ENCODE peak calls at places on chromosomes 2 and 18, in five cellular contexts. One of them, this sample, is unnamed.

GRCh38 chr2:72138921-72139381 is 8.7 kb downstream of the CYP26B1 start:
- DNase-seq in kidney: peak; percentile 89
- DNase-seq in fibroblast of villous mesenchyme: no peak
- DNase-seq in GM10248: no peak
- DNase-seq in CD4-positive, CD25-positive, alpha-beta regulatory T cell: no peak
- DNase-seq in this sample: no peak

GRCh38 chr2:23670245-23670592 is 256.7 kb downstream of the ATAD2B start:
- DNase-seq in kidney: no peak
- DNase-seq in fibroblast of villous mesenchyme: no peak
- DNase-seq in GM10248: no peak
- DNase-seq in CD4-positive, CD25-positive, alpha-beta regulatory T cell: no peak
- DNase-seq in this sample: no peak

GRCh38 chr2:96110621-96111256 is 5.6 kb downstream of the ADRA2B start:
- DNase-seq in kidney: peak; percentile 55
- DNase-seq in fibroblast of villous mesenchyme: no peak
- DNase-seq in GM10248: no peak
- DNase-seq in CD4-positive, CD25-positive, alpha-beta regulatory T cell: no peak
- DNase-seq in this sample: no peak

GRCh38 chr2:2649109-2650072 is 318.3 kb upstream of the MYT1L start:
- DNase-seq in kidney: peak; percentile 53
- DNase-seq in fibroblast of villous mesenchyme: no peak
- DNase-seq in GM10248: no peak
- DNase-seq in CD4-positive, CD25-positive, alpha-beta regulatory T cell: no peak
- DNase-seq in this sample: no peak

GRCh38 chr2:226995625-226996041 is 159.8 kb downstream of the RHBDD1 start:
- DNase-seq in kidney: peak; percentile 88
- DNase-seq in fibroblast of villous mesenchyme: peak; percentile 13
- DNase-seq in GM10248: peak; percentile 46
- DNase-seq in CD4-positive, CD25-positive, alpha-beta regulatory T cell: no peak
- DNase-seq in this sample: no peak

GRCh38 chr18:78006805-78007204 is 757.2 kb downstream of the GALR1 start:
- DNase-seq in kidney: no peak
- DNase-seq in fibroblast of villous mesenchyme: no peak
- DNase-seq in GM10248: no peak
- DNase-seq in CD4-positive, CD25-positive, alpha-beta regulatory T cell: no peak
- DNase-seq in this sample: no peak

GRCh38 chr2:120915670-120916069 is 180.0 kb downstream of the GLI2 start:
- DNase-seq in kidney: peak; percentile 68
- DNase-seq in fibroblast of villous mesenchyme: no peak
- DNase-seq in GM10248: no peak
- DNase-seq in CD4-positive, CD25-positive, alpha-beta regulatory T cell: no peak
- DNase-seq in this sample: no peak

GRCh38 chr2:124763611-124764010 is 738.5 kb downstream of the CNTNAP5 start:
- DNase-seq in kidney: no peak
- DNase-seq in fibroblast of villous mesenchyme: no peak
- DNase-seq in GM10248: no peak
- DNase-seq in CD4-positive, CD25-positive, alpha-beta regulatory T cell: no peak
- DNase-seq in this sample: no peak

GRCh38 chr2:14601070-14601770 is 31.3 kb upstream of the LRATD1 start:
- DNase-seq in kidney: no peak
- DNase-seq in fibroblast of villous mesenchyme: no peak
- DNase-seq in GM10248: no peak
- DNase-seq in CD4-positive, CD25-positive, alpha-beta regulatory T cell: no peak
- DNase-seq in this sample: no peak

GRCh38 chr2:169136885-169137534 is 67.6 kb downstream of the DHRS9 start:
- DNase-seq in kidney: no peak
- DNase-seq in fibroblast of villous mesenchyme: no peak
- DNase-seq in GM10248: no peak
- DNase-seq in CD4-positive, CD25-positive, alpha-beta regulatory T cell: no peak
- DNase-seq in this sample: no peak

GRCh38 chr18:45137089-45137423 is 456.4 kb downstream of the SETBP1 start:
- DNase-seq in kidney: no peak
- DNase-seq in fibroblast of villous mesenchyme: no peak
- DNase-seq in GM10248: no peak
- DNase-seq in CD4-positive, CD25-positive, alpha-beta regulatory T cell: no peak
- DNase-seq in this sample: no peak

GRCh38 chr2:232894746-232895145 is 24.7 kb downstream of the SNORC start:
- DNase-seq in kidney: no peak
- DNase-seq in fibroblast of villous mesenchyme: no peak
- DNase-seq in GM10248: no peak
- DNase-seq in CD4-positive, CD25-positive, alpha-beta regulatory T cell: no peak
- DNase-seq in this sample: no peak

GRCh38 chr2:128354731-128355470 is 36.2 kb upstream of the HS6ST1 start:
- DNase-seq in kidney: no peak
- DNase-seq in fibroblast of villous mesenchyme: peak; percentile 62
- DNase-seq in GM10248: no peak
- DNase-seq in CD4-positive, CD25-positive, alpha-beta regulatory T cell: no peak
- DNase-seq in this sample: no peak

GRCh38 chr2:127574656-127575055 is 39.2 kb downstream of the MYO7B start:
- DNase-seq in kidney: no peak
- DNase-seq in fibroblast of villous mesenchyme: no peak
- DNase-seq in GM10248: no peak
- DNase-seq in CD4-positive, CD25-positive, alpha-beta regulatory T cell: no peak
- DNase-seq in this sample: peak; percentile 20

GRCh38 chr18:80070825-80071224 is 36.6 kb downstream of the RBFA start:
- DNase-seq in kidney: no peak
- DNase-seq in fibroblast of villous mesenchyme: no peak
- DNase-seq in GM10248: no peak
- DNase-seq in CD4-positive, CD25-positive, alpha-beta regulatory T cell: no peak
- DNase-seq in this sample: no peak

GRCh38 chr2:135056790-135057189 is 4.7 kb downstream of the RAB3GAP1 start:
- DNase-seq in kidney: no peak
- DNase-seq in fibroblast of villous mesenchyme: peak; percentile 54
- DNase-seq in GM10248: no peak
- DNase-seq in CD4-positive, CD25-positive, alpha-beta regulatory T cell: no peak
- DNase-seq in this sample: no peak

GRCh38 chr2:221997100-221997499 is 301.7 kb downstream of the PAX3 start:
- DNase-seq in kidney: no peak
- DNase-seq in fibroblast of villous mesenchyme: peak; percentile 47
- DNase-seq in GM10248: no peak
- DNase-seq in CD4-positive, CD25-positive, alpha-beta regulatory T cell: no peak
- DNase-seq in this sample: no peak

GRCh38 chr18:9184998-9185613 is 48.5 kb downstream of the ANKRD12 start:
- DNase-seq in kidney: no peak
- DNase-seq in fibroblast of villous mesenchyme: peak; percentile 42
- DNase-seq in GM10248: no peak
- DNase-seq in CD4-positive, CD25-positive, alpha-beta regulatory T cell: peak; percentile 36
- DNase-seq in this sample: no peak

GRCh38 chr2:6970976-6971480 is 53.8 kb downstream of the RNF144A start:
- DNase-seq in kidney: no peak
- DNase-seq in fibroblast of villous mesenchyme: no peak
- DNase-seq in GM10248: no peak
- DNase-seq in CD4-positive, CD25-positive, alpha-beta regulatory T cell: no peak
- DNase-seq in this sample: peak; percentile 15

GRCh38 chr18:7133181-7133580 is 15.6 kb upstream of the LAMA1 start:
- DNase-seq in kidney: no peak
- DNase-seq in fibroblast of villous mesenchyme: peak; percentile 72
- DNase-seq in GM10248: no peak
- DNase-seq in CD4-positive, CD25-positive, alpha-beta regulatory T cell: no peak
- DNase-seq in this sample: no peak

GRCh38 chr2:201118957-201119848 is 3.2 kb downstream of the CFLAR start:
- DNase-seq in kidney: no peak
- DNase-seq in fibroblast of villous mesenchyme: peak; percentile 53
- DNase-seq in GM10248: no peak
- DNase-seq in CD4-positive, CD25-positive, alpha-beta regulatory T cell: peak; percentile 61
- DNase-seq in this sample: peak; percentile 52

GRCh38 chr2:102508863-102509262 is 35.8 kb downstream of the SLC9A4 start:
- DNase-seq in kidney: no peak
- DNase-seq in fibroblast of villous mesenchyme: no peak
- DNase-seq in GM10248: no peak
- DNase-seq in CD4-positive, CD25-positive, alpha-beta regulatory T cell: no peak
- DNase-seq in this sample: no peak

GRCh38 chr2:120108049-120108448 is 95.2 kb downstream of the EPB41L5 start:
- DNase-seq in kidney: no peak
- DNase-seq in fibroblast of villous mesenchyme: peak; percentile 65
- DNase-seq in GM10248: no peak
- DNase-seq in CD4-positive, CD25-positive, alpha-beta regulatory T cell: no peak
- DNase-seq in this sample: no peak

GRCh38 chr2:37635359-37636208 is 35.9 kb downstream of the CDC42EP3 start:
- DNase-seq in kidney: no peak
- DNase-seq in fibroblast of villous mesenchyme: peak; percentile 89
- DNase-seq in GM10248: no peak
- DNase-seq in CD4-positive, CD25-positive, alpha-beta regulatory T cell: peak; percentile 87
- DNase-seq in this sample: peak; percentile 95

GRCh38 chr18:37641573-37641972 is 76.0 kb upstream of the CELF4 start:
- DNase-seq in kidney: no peak
- DNase-seq in fibroblast of villous mesenchyme: no peak
- DNase-seq in GM10248: no peak
- DNase-seq in CD4-positive, CD25-positive, alpha-beta regulatory T cell: no peak
- DNase-seq in this sample: no peak